ENCODE peak calls at places on chromosome 1, in seven cellular contexts. D, O, M, L, Z, S and J are unnamed samples.

GRCh38 chr1:8397511-8397910 is 79.6 kb downstream of the SLC45A1 start:
- DNase-seq in D (no peak), M (no peak), L (no peak), O (no peak), S (peak; percentile 69), Z (no peak), J (no peak)

GRCh38 chr1:26887125-26887524 is 3.0 kb downstream of the GPN2 start:
- DNase-seq in M (peak; percentile 58), Z (no peak), L (no peak), O (no peak), D (no peak), S (peak; percentile 54), J (no peak)

GRCh38 chr1:151840421-151840820 is 801 bp upstream of the C2CD4D start:
- DNase-seq in L (no peak), O (no peak), S (no peak), M (no peak), Z (no peak), D (no peak), J (no peak)

GRCh38 chr1:207672525-207673130 is 27.7 kb downstream of the CR1L start:
- DNase-seq in Z (no peak), D (no peak), O (no peak), L (peak; percentile 47), S (peak; percentile 49), M (peak; percentile 69), J (no peak)

GRCh38 chr1:108057536-108057935 is 92.6 kb upstream of the VAV3 start:
- DNase-seq in L (peak; percentile 53), M (peak; percentile 49), D (peak; percentile 20), O (no peak), S (no peak), Z (no peak), J (peak; percentile 45)

GRCh38 chr1:25837253-25837875 is 17.6 kb downstream of the MTFR1L start:
- DNase-seq in O (no peak), L (no peak), D (no peak), M (peak; percentile 49), Z (no peak), S (no peak), J (no peak)

GRCh38 chr1:222171005-222171404 is 376.9 kb downstream of the HHIPL2 start:
- DNase-seq in S (peak; percentile 63), O (no peak), D (no peak), M (peak; percentile 56), L (no peak), Z (no peak), J (no peak)

GRCh38 chr1:90340604-90341003 is 345.7 kb downstream of the ZNF326 start:
- DNase-seq in M (no peak), Z (no peak), O (no peak), D (no peak), S (no peak), L (no peak), J (no peak)

GRCh38 chr1:30274176-30274936 is 449.0 kb downstream of the MATN1 start:
- DNase-seq in S (no peak), O (no peak), M (no peak), D (no peak), L (no peak), Z (no peak), J (no peak)

GRCh38 chr1:19468397-19468956 is 16.9 kb downstream of the CAPZB start:
- DNase-seq in D (peak; percentile 45), S (no peak), O (peak; percentile 74), L (no peak), M (peak; percentile 76), Z (no peak), J (no peak)

GRCh38 chr1:94983343-94983742 is 56.4 kb upstream of the CNN3 start:
- DNase-seq in Z (no peak), O (no peak), D (no peak), L (no peak), M (peak; percentile 60), S (peak; percentile 81), J (no peak)

GRCh38 chr1:150288822-150289221 is 4.8 kb upstream of the MRPS21 start:
- DNase-seq in M (no peak), S (no peak), Z (no peak), O (no peak), L (no peak), D (no peak), J (no peak)

GRCh38 chr1:214318956-214319355 is 38.0 kb downstream of the SMYD2 start:
- DNase-seq in O (no peak), M (no peak), S (no peak), Z (no peak), D (no peak), L (no peak), J (no peak)

GRCh38 chr1:115084902-115085505 is 4.3 kb downstream of the TSPAN2 start:
- DNase-seq in Z (no peak), L (no peak), D (no peak), S (no peak), M (no peak), O (no peak), J (no peak)

GRCh38 chr1:5451671-5452070 is 540.6 kb downstream of the NPHP4 start:
- DNase-seq in L (no peak), S (no peak), M (no peak), D (no peak), Z (no peak), O (no peak), J (no peak)

GRCh38 chr1:115717541-115717940 is 51.0 kb downstream of the CASQ2 start:
- DNase-seq in S (peak; percentile 6), D (no peak), O (peak; percentile 22), Z (no peak), L (peak; percentile 77), M (peak; percentile 56), J (peak; percentile 57)

GRCh38 chr1:230972855-230973271 is 5.8 kb downstream of the TTC13 start:
- DNase-seq in D (no peak), M (no peak), S (peak; percentile 47), L (no peak), O (peak; percentile 66), Z (no peak), J (no peak)

GRCh38 chr1:19113362-19114092 is 96.5 kb downstream of the UBR4 start:
- DNase-seq in S (peak; percentile 24), O (peak; percentile 11), D (no peak), M (peak; percentile 59), Z (no peak), L (no peak), J (peak; percentile 45)

GRCh38 chr1:179090522-179090921 is 8.7 kb downstream of the TOR3A start:
- DNase-seq in L (no peak), S (peak; percentile 22), O (no peak), Z (no peak), M (no peak), D (peak; percentile 36), J (no peak)
- TF ChIP-seq CTCF in L (no peak), S (peak; percentile 37), O (no peak), Z (no peak), M (no peak), D (peak; percentile 37), J (no peak)

GRCh38 chr1:3776231-3777030 is 3.9 kb downstream of the SMIM1 start:
- DNase-seq in Z (no peak), M (no peak), D (peak; percentile 12), O (no peak), S (no peak), L (no peak), J (no peak)

GRCh38 chr1:3775248-3775497 is 2.6 kb downstream of the SMIM1 start:
- DNase-seq in Z (no peak), M (no peak), D (no peak), S (no peak), L (no peak), O (no peak), J (no peak)

GRCh38 chr1:3774503-3775247 is 2.1 kb downstream of the SMIM1 start:
- DNase-seq in Z (no peak), D (no peak), S (peak; percentile 21), O (no peak), L (no peak), M (no peak), J (no peak)

GRCh38 chr1:3777078-3777547 is 4.6 kb downstream of the SMIM1 start:
- DNase-seq in M (no peak), L (no peak), D (peak; percentile 9), O (no peak), S (no peak), Z (no peak), J (no peak)

GRCh38 chr1:3775498-3776230 is 3.1 kb downstream of the SMIM1 start:
- DNase-seq in D (peak; percentile 54), L (peak; percentile 64), M (peak; percentile 78), Z (no peak), S (peak; percentile 33), O (peak; percentile 45), J (peak; percentile 79)
- TF ChIP-seq CTCF in D (no peak), L (peak; percentile 27), M (peak; percentile 28), Z (no peak), S (no peak), O (peak; percentile 50), J (peak; percentile 35)

DNA sequence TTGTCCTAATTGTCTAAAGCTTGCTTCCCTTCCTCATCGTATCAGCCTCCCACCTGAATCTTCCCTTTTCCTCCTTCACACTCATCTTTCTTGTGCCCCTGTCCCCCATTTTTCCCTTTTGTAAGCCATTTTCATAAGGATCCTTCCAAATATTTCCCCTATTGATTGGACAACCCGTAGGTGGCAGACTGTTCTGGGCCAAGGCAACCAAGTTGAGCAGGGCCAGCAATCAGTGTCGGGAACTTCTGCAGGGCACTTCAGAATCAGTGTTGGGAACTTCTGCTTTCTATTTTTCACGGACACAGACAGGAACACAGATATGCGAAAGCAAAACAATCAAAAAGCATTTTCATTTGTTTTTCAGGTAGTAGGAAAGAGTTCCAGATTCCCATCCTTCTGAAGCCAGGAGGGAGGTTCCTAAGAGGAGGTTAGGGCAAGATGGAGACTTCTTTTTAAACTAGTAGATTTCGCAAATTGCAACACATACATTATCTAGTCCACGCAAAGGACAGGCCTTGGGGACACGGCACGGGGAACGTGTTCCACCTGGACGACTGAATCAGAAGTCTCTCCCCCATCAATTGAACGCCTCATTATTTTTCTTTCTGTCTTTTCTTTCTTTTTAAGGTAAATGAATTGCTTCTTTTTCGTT is 691 bp upstream of the MPZL1 start:
- DNase-seq in M (peak; percentile 46), O (no peak), S (peak; percentile 68), D (no peak), L (no peak), Z (no peak), J (no peak)
- TF ChIP-seq CTCF in M (peak; percentile 37), O (no peak), S (peak; percentile 68), D (peak; percentile 63), L (no peak), Z (no peak), J (no peak)

GRCh38 chr1:64550946-64551345 is 81.0 kb downstream of the CACHD1 start:
- DNase-seq in Z (no peak), M (no peak), O (no peak), D (no peak), L (no peak), S (peak; percentile 17), J (no peak)
- TF ChIP-seq CTCF in Z (no peak), M (no peak), O (no peak), D (no peak), L (no peak), S (no peak), J (no peak)